ENCODE peak calls at places on chromosomes 4 and X, in five cellular contexts. P is heart left ventricle, V is upper lobe of right lung, J is aorta, E is OCI-LY7. S is an unnamed sample.

GRCh38 chrX:14873676-14874049 is 442 bp downstream of the MOSPD2 start:
- DNase-seq in P (no peak), V (no peak), J (no peak), E (no peak), S (no peak)

GRCh38 chr4:7763106-7763505 is 176.6 kb downstream of the AFAP1 start:
- DNase-seq in J (no peak), E (no peak), P (no peak), V (no peak), S (no peak)

GRCh38 chr4:187006189-187006618 is 282.5 kb upstream of the FAT1 start:
- DNase-seq in E (no peak), J (no peak), V (no peak), P (no peak), S (no peak)

GRCh38 chr4:176034498-176034897 is 31.1 kb upstream of the WDR17 start:
- DNase-seq in P (no peak), V (no peak), E (peak; percentile 35), J (no peak), S (peak; percentile 29)

GRCh38 chr4:154506253-154506652 is 14.7 kb upstream of the DCHS2 start:
- DNase-seq in V (no peak), E (peak; percentile 41), P (no peak), J (no peak), S (no peak)

GRCh38 chr4:101685126-101685525 is 105.4 kb upstream of the BANK1 start:
- DNase-seq in P (no peak), V (no peak), E (no peak), J (no peak), S (no peak)

GRCh38 chrX:101429934-101430333 is 21.9 kb downstream of the HNRNPH2 start:
- DNase-seq in J (no peak), E (no peak), P (no peak), V (no peak), S (no peak)

GRCh38 chr4:140611854-140612253 is 43.1 kb upstream of the UCP1 start:
- DNase-seq in E (no peak), J (no peak), P (no peak), V (no peak), S (no peak)

GRCh38 chrX:75278991-75279390 is 5.1 kb downstream of the UPRT start:
- DNase-seq in V (no peak), J (no peak), P (no peak), E (no peak), S (no peak)

GRCh38 chrX:9355739-9356138 is 109.1 kb upstream of the TBL1X start:
- DNase-seq in E (no peak), J (no peak), P (no peak), V (no peak), S (no peak)

GRCh38 chr4:98430708-98431403 is 169.7 kb downstream of the RAP1GDS1 start:
- DNase-seq in E (no peak), P (no peak), V (no peak), J (no peak), S (no peak)

GRCh38 chrX:30627818-30628652 is 25.2 kb upstream of the GK start:
- DNase-seq in P (no peak), E (no peak), V (no peak), J (no peak), S (no peak)

GRCh38 chrX:20515841-20516461 is 249.2 kb upstream of the RPS6KA3 start:
- DNase-seq in P (no peak), V (no peak), J (no peak), E (no peak), S (no peak)

GRCh38 chr4:38278255-38278654 is 318.1 kb downstream of the PTTG2 start:
- DNase-seq in P (no peak), E (no peak), V (no peak), J (no peak), S (no peak)

GRCh38 chrX:152817082-152817744 is 13.3 kb downstream of the CETN2 start:
- DNase-seq in P (no peak), E (peak; percentile 11), J (no peak), V (no peak), S (no peak)

GRCh38 chr4:77358315-77358928 is 201.4 kb downstream of the CCNG2 start:
- DNase-seq in P (no peak), E (peak; percentile 42), V (no peak), J (no peak), S (peak; percentile 21)

GRCh38 chr4:153788419-153789276 is at the start of gene SFRP2:
- DNase-seq in P (no peak), E (no peak), J (peak; percentile 58), V (peak; percentile 65), S (no peak)

GRCh38 chrX:110287605-110288004 is 30.3 kb downstream of the AMMECR1 start:
- DNase-seq in J (no peak), P (no peak), E (no peak), V (no peak), S (no peak)

GRCh38 chrX:81195712-81196111 is 6.0 kb downstream of the HMGN5 start:
- DNase-seq in P (peak; percentile 42), V (no peak), E (peak; percentile 70), J (peak; percentile 48), S (peak; percentile 27)

GRCh38 chrX:63551856-63552255 is 200.7 kb upstream of the SPIN4 start:
- DNase-seq in P (no peak), E (no peak), V (no peak), J (no peak), S (no peak)

GRCh38 chr4:123023647-123024046 is 101.2 kb upstream of the NUDT6 start:
- DNase-seq in J (no peak), E (no peak), V (no peak), P (no peak), S (no peak)

GRCh38 chr4:186743261-186743660 is 19.6 kb upstream of the FAT1 start:
- DNase-seq in P (no peak), E (no peak), V (no peak), J (no peak), S (no peak)

GRCh38 chr4:2352729-2353221 is 65.7 kb downstream of the ZFYVE28 start:
- DNase-seq in V (no peak), J (no peak), P (no peak), E (no peak), S (no peak)

GRCh38 chr4:78612398-78613005 is 60.9 kb downstream of the ANXA3 start:
- DNase-seq in P (peak; percentile 29), J (no peak), E (peak; percentile 82), V (no peak), S (peak; percentile 34)

GRCh38 chr4:176001171-176002006 is 64.3 kb upstream of the WDR17 start:
- DNase-seq in V (peak; percentile 73), J (no peak), E (no peak), P (peak; percentile 24), S (peak; percentile 15)

GRCh38 chr4:11480683-11481082 is 52.0 kb upstream of the HS3ST1 start:
- DNase-seq in P (peak; percentile 44), J (peak; percentile 77), E (no peak), V (no peak), S (peak; percentile 16)

GRCh38 chrX:42085836-42086235 is 162.5 kb upstream of the CASK start:
- DNase-seq in J (no peak), V (no peak), P (no peak), E (no peak), S (no peak)

GRCh38 chrX:118948270-118948669 is 26.1 kb upstream of the LONRF3 start:
- DNase-seq in J (no peak), P (no peak), V (no peak), E (no peak), S (no peak)

GRCh38 chr4:141346144-141346543 is 125.4 kb downstream of the ZNF330 start:
- DNase-seq in P (peak; percentile 34), J (no peak), E (peak; percentile 14), V (no peak), S (no peak)

GRCh38 chrX:47936940-47937317 is 66.9 kb downstream of the ZNF182 start:
- DNase-seq in V (no peak), E (no peak), P (no peak), J (no peak), S (no peak)
- H3K4me3 ChIP-seq in V (no peak overlapping the region), E (peak overlapping the region; percentile 64), P (no peak overlapping the region), J (no peak overlapping the region), S (no peak overlapping the region)

GRCh38 chrX:4851534-4851933 is 1138.1 kb upstream of the PRKX start:
- DNase-seq in V (no peak), J (no peak), P (no peak), E (no peak), S (no peak)
- H3K9me3 ChIP-seq in V (no peaks in the 10 kb centered on the region), J (no peaks in the 10 kb centered on the region), P (no peaks in the 10 kb centered on the region), E (no peaks in the 10 kb centered on the region), S (no peaks in the 10 kb centered on the region)

DNA sequence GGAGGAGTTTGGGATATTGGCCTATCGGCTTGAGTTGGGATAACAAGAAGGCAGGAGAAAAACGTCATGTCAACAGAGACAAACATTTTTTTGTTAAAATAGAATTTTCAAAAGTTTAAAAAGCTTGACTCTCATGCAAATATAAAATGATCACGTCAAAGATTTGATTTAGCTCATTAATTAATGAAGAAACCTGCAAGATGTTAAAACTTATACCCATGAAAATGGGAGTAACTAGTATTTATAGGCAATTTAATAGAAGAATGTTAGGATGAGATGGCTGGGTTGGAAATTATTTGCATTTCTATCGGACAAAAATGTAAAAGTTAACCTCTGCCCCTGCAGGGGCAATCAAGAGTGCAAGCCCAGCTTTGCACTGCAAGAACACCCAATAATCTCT is 184.6 kb upstream of the BCOR start:
- DNase-seq in V (no peak), E (no peak), J (no peak), P (no peak), S (no peak)
- H3K4me3 ChIP-seq in V (no peak overlapping the region), E (no peak overlapping the region), J (no peak overlapping the region), P (no peak overlapping the region), S (no peak overlapping the region)

GRCh38 chrX:13064599-13065143 is 20.3 kb upstream of the FAM9C start:
- DNase-seq in P (no peak), V (no peak), J (no peak), E (no peak), S (no peak)

GRCh38 chrX:13066391-13066790 is 22.0 kb upstream of the FAM9C start:
- DNase-seq in V (no peak), E (no peak), J (no peak), P (no peak), S (no peak)

GRCh38 chrX:13067842-13068241 is 23.4 kb upstream of the FAM9C start:
- DNase-seq in J (no peak), E (no peak), P (no peak), V (no peak), S (no peak)

GRCh38 chrX:13069771-13070410 is 25.5 kb upstream of the FAM9C start:
- DNase-seq in V (no peak), P (no peak), J (no peak), E (no peak), S (no peak)

DNA sequence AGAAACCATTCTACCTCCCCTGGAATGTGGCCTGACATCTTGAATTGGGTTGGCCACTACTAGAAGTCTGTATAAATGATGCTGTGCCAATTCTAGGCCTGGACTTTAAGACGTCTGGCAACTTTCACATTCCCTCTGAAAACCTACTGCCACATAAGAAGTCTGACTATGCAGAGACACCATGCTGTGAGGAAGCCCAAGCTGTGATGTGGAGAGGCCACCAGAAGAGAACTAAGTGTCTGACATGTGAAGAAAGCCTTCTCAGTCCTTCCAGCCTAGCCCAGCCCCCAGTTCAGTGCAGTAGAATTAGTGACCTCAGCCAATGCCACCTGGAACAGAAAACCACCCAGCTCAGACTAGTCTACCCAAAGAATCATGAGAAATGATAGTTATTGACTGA is 24.2 kb upstream of the FAM9C start:
- DNase-seq in J (no peak), V (no peak), E (no peak), P (no peak), S (no peak)
- H3K9me3 ChIP-seq in J (no peaks in the 10 kb centered on the region), V (no peaks in the 10 kb centered on the region), E (no peaks in the 10 kb centered on the region), P (no peaks in the 10 kb centered on the region), S (peaks cover 8% of the 10 kb centered on the region)

S was measured in heart right ventricle.